ENCODE peak calls at places on chromosomes 1 and 21, in seven cellular contexts. I is psoas muscle, Y is ovary, Z is heart left ventricle, F is upper lobe of left lung, V is body of pancreas, K is sigmoid colon. Q is an unnamed sample. For H3K4me1, the result is how much of the 10 kb centered on the place peaks cover.

GRCh38 chr21:42724226-42724920 is 71.0 kb downstream of the PDE9A start:
- DNase-seq in I (no peak), Y (no peak), Z (peak), F (no peak), V (no peak), K (no peak), Q (no peak)

GRCh38 chr1:16440480-16441311 is at the start of gene NECAP2:
- DNase-seq in I (peak), Y (peak), Z (peak), F (peak), V (peak), K (peak), Q (peak)

GRCh38 chr1:91036894-91037829 is 15.3 kb upstream of the ZNF644 start:
- DNase-seq in I (no peak), Y (no peak), Z (no peak), F (no peak), V (no peak), K (no peak), Q (no peak)

GRCh38 chr1:158932171-158932570 is 819 bp downstream of the PYHIN1 start:
- DNase-seq in I (no peak), Y (no peak), Z (no peak), F (no peak), V (no peak), K (no peak), Q (no peak)

GRCh38 chr1:204255966-204256365 is 42.2 kb upstream of the GOLT1A start:
- DNase-seq in I (no peak), Y (no peak), Z (no peak), F (no peak), V (no peak), K (no peak), Q (no peak)

GRCh38 chr1:227756172-227756959 is 21.1 kb downstream of the SNAP47 start:
- DNase-seq in I (no peak), Y (no peak), Z (no peak), F (no peak), V (no peak), K (peak), Q (no peak)

GRCh38 chr1:93681549-93682412 is at the start of gene BCAR3:
- DNase-seq in I (peak), Y (peak), Z (peak), F (peak), V (peak), K (peak), Q (peak)

GRCh38 chr1:40363721-40364120 is 9.8 kb upstream of the SMAP2 start:
- DNase-seq in I (no peak), Y (no peak), Z (no peak), F (no peak), V (no peak), K (no peak), Q (no peak)

GRCh38 chr1:14769486-14770274 is 171.2 kb downstream of the KAZN start:
- DNase-seq in I (no peak), Y (no peak), Z (no peak), F (no peak), V (no peak), K (no peak), Q (no peak)

GRCh38 chr1:20440785-20441200 is 45.2 kb downstream of the CAMK2N1 start:
- DNase-seq in I (peak), Y (peak), Z (no peak), F (peak), V (peak), K (no peak), Q (peak)

GRCh38 chr1:244989813-244990212 is 125.5 kb upstream of the HNRNPU start:
- DNase-seq in I (no peak), Y (no peak), Z (no peak), F (no peak), V (no peak), K (no peak), Q (no peak)

GRCh38 chr1:25223471-25223870 is 8.8 kb downstream of the SYF2 start:
- DNase-seq in I (no peak), Y (no peak), Z (no peak), F (no peak), V (no peak), K (no peak), Q (no peak)

GRCh38 chr1:178529364-178530036 is 16.6 kb downstream of the TEX35 start:
- DNase-seq in I (no peak), Y (no peak), Z (no peak), F (no peak), V (no peak), K (peak), Q (no peak)

GRCh38 chr1:85273397-85273796 is 3.0 kb downstream of the BCL10 start:
- DNase-seq in I (no peak), Y (no peak), Z (no peak), F (no peak), V (no peak), K (no peak), Q (no peak)

GRCh38 chr21:15820857-15821256 is 91.1 kb downstream of the USP25 start:
- DNase-seq in I (no peak), Y (no peak), Z (no peak), F (no peak), V (no peak), K (no peak), Q (no peak)

GRCh38 chr1:218942421-218942820 is 231.3 kb upstream of the LYPLAL1 start:
- DNase-seq in I (peak), Y (no peak), Z (peak), F (no peak), V (no peak), K (no peak), Q (no peak)

GRCh38 chr21:41207401-41208388 is 39.7 kb downstream of the BACE2 start:
- DNase-seq in I (peak), Y (no peak), Z (peak), F (no peak), V (peak), K (peak), Q (peak)

GRCh38 chr1:18716112-18716784 is 85.6 kb downstream of the PAX7 start:
- DNase-seq in I (no peak), Y (no peak), Z (no peak), F (no peak), V (no peak), K (no peak), Q (no peak)
- H3K4me3 ChIP-seq in I (no peak), Y (no peak), Z (no peak), F (no peak), V (no peak), K (no peak), Q (no peak)

GRCh38 chr1:201265771-201266170 is 17.5 kb upstream of the PKP1 start:
- DNase-seq in I (no peak), Y (no peak), Z (no peak), F (no peak), V (no peak), K (no peak), Q (no peak)
- H3K4me1 ChIP-seq in I (under half), Y (under half), Z (under half), F (under half), V (under half), K (under half), Q (under half)

GRCh38 chr1:109491372-109491771 is 2.5 kb upstream of the CYB561D1 start:
- DNase-seq in I (no peak), Y (no peak), Z (no peak), F (no peak), V (no peak), K (no peak), Q (no peak)

GRCh38 chr1:109490029-109490933 is 3.6 kb upstream of the CYB561D1 start:
- DNase-seq in I (peak), Y (peak), Z (peak), F (peak), V (peak), K (peak), Q (peak)

GRCh38 chr1:109488696-109489095 is 5.0 kb downstream of the ATXN7L2 start:
- DNase-seq in I (no peak), Y (no peak), Z (no peak), F (no peak), V (no peak), K (no peak), Q (peak)

GRCh38 chr1:109493227-109493626 is 667 bp upstream of the CYB561D1 start:
- DNase-seq in I (no peak), Y (no peak), Z (no peak), F (no peak), V (no peak), K (no peak), Q (no peak)

GRCh38 chr1:109490934-109491302 is 3.0 kb upstream of the CYB561D1 start:
- DNase-seq in I (no peak), Y (no peak), Z (peak), F (no peak), V (no peak), K (no peak), Q (no peak)
- TF ChIP-seq CTCF in I (no peak), Y (no peak), Z (no peak), F (no peak), V (no peak), K (no peak), Q (no peak)

DNA sequence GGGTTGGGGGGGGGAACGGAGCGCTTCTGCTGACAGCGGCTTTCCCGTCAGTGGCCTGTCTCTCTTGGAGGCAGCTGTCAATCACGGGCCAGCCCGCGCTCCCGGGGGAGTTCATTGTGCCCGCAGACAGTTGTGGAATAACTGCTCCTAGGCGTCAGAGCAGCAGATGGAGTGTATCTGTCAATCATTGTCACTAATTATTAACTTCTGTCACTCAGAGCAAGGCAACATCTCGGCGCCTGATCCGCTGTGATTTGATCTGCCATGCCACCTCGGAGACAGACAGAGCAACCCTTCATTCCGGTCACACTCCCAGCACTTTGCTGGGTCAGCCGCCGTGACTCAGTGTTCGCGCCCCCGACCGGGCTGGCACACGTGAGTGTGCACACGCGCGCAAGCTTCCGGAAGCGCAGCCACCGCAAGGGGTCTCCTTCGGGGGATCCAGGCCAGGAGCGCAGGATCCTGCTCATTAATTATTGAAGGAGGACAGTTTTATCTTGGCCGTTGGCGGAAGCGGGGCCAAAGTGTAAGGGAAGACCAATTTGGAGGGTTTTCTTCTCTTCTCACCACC is 75.8 kb downstream of the RRAGC start:
- DNase-seq in I (no peak), Y (no peak), Z (no peak), F (no peak), V (no peak), K (no peak), Q (no peak)
- H3K4me3 ChIP-seq in I (peak), Y (no peak), Z (no peak), F (no peak), V (no peak), K (no peak), Q (no peak)

GRCh38 chr21:37383066-37383465 is 16.5 kb downstream of the DYRK1A start:
- DNase-seq in I (no peak), Y (no peak), Z (no peak), F (no peak), V (no peak), K (no peak), Q (no peak)

GRCh38 chr21:37384416-37384815 is 17.8 kb downstream of the DYRK1A start:
- DNase-seq in I (no peak), Y (no peak), Z (no peak), F (no peak), V (no peak), K (no peak), Q (no peak)

GRCh38 chr21:37380349-37381323 is 14.1 kb downstream of the DYRK1A start:
- DNase-seq in I (no peak), Y (no peak), Z (no peak), F (peak), V (peak), K (no peak), Q (peak)

GRCh38 chr21:37383784-37384311 is 17.3 kb downstream of the DYRK1A start:
- DNase-seq in I (no peak), Y (no peak), Z (no peak), F (no peak), V (no peak), K (no peak), Q (no peak)

DNA sequence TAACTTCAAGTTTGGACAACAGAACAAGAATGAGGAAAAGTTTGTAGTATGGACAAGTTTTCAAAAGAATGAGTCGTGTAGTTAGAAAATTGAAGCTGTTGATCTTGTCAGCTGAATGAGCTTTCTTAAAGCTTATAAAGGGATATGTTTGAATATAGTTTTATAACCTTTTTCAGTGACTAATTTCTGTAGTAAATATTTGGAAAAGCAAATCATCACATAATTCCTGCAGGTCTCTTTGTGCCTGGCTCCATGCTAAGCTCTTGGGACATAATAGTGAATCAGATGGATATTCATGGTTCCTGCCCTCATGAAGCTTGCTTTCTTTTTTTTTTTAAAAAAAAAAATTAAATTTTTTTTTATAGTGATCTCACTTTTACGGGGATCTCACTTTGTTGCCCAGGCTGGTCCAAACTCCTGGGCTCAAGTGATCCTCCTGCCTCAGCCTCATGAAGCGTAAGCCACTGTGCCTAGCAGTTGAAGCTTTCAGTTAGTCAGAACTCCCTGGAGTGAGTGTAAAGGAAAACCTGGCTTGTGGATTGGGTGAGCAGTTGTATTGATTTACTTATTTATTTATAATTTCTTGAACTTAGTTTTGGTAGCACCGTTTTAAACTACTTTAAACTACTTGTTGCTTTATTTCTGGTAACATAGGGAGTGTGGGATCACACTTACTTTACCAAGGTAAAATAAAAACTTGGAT is 15.5 kb downstream of the DYRK1A start:
- DNase-seq in I (no peak), Y (no peak), Z (no peak), F (no peak), V (no peak), K (no peak), Q (no peak)
- H3K4me1 ChIP-seq in I (half or more), Y (under half), Z (half or more), F (half or more), V (half or more), K (half or more), Q (under half)

Q was measured in testis.